ENCODE peak calls at places on chromosomes 3 and 15, in ten cellular contexts. W is cardiac muscle cell, G is stomach, S is esophagus squamous epithelium, T is psoas muscle, E is endothelial cell of umbilical vein, D is tibial nerve, J is sigmoid colon, Y is MM.1S, P is IMR-90. F is an unnamed sample.

GRCh38 chr3:69428657-69429255 is 42.9 kb upstream of the FRMD4B start:
- DNase-seq in W (no peak), G (no peak), S (no peak), T (no peak), E (no peak), D (no peak), J (no peak), Y (no peak), P (no peak), F (no peak)

GRCh38 chr3:71425491-71426071 is 157.9 kb downstream of the FOXP1 start:
- DNase-seq in W (no peak), G (no peak), S (no peak), T (no peak), E (no peak), D (no peak), J (no peak), Y (no peak), P (peak; percentile 92), F (peak; percentile 90)

GRCh38 chr15:72927451-72927850 is 124.8 kb upstream of the NEO1 start:
- DNase-seq in W (no peak), G (no peak), S (no peak), T (no peak), E (no peak), D (no peak), J (no peak), Y (no peak), P (no peak), F (no peak)

GRCh38 chr15:56187665-56188064 is 56.0 kb downstream of the RFX7 start:
- DNase-seq in W (no peak), G (no peak), S (no peak), T (no peak), E (no peak), D (no peak), J (no peak), Y (no peak), P (no peak), F (no peak)

GRCh38 chr3:58052373-58053273 is 44.4 kb downstream of the FLNB start:
- DNase-seq in W (no peak), G (peak; percentile 78), S (peak; percentile 4), T (peak; percentile 89), E (peak; percentile 98), D (peak; percentile 90), J (peak; percentile 94), Y (no peak), P (peak; percentile 99), F (peak; percentile 92)

GRCh38 chr15:59420986-59421618 is 16.9 kb upstream of the FAM81A start:
- DNase-seq in W (peak; percentile 71), G (no peak), S (no peak), T (no peak), E (peak; percentile 40), D (no peak), J (no peak), Y (no peak), P (peak; percentile 55), F (no peak)

GRCh38 chr15:26841941-26842340 is 24.9 kb upstream of the GABRA5 start:
- DNase-seq in W (no peak), G (no peak), S (no peak), T (no peak), E (no peak), D (no peak), J (no peak), Y (no peak), P (no peak), F (no peak)

GRCh38 chr15:35690698-35691116 is 144.7 kb upstream of the DPH6 start:
- DNase-seq in W (no peak), G (no peak), S (no peak), T (no peak), E (peak; percentile 97), D (peak; percentile 46), J (no peak), Y (no peak), P (peak; percentile 82), F (peak; percentile 64)

GRCh38 chr15:92917606-92918407 is 17.7 kb downstream of the CHD2 start:
- DNase-seq in W (peak; percentile 96), G (peak; percentile 99), S (peak; percentile 56), T (peak; percentile 92), E (peak; percentile 98), D (peak; percentile 100), J (peak; percentile 98), Y (peak; percentile 96), P (peak; percentile 93), F (no peak)

GRCh38 chr3:136305879-136306278 is 55.7 kb downstream of the PCCB start:
- DNase-seq in W (no peak), G (no peak), S (no peak), T (no peak), E (peak; percentile 61), D (no peak), J (no peak), Y (peak; percentile 57), P (peak; percentile 70), F (no peak)

GRCh38 chr15:90200534-90201139 is 493 bp upstream of the SEMA4B start:
- DNase-seq in W (no peak), G (no peak), S (no peak), T (no peak), E (no peak), D (no peak), J (no peak), Y (no peak), P (no peak), F (no peak)

GRCh38 chr3:69484507-69485393 is 98.9 kb upstream of the FRMD4B start:
- DNase-seq in W (peak; percentile 11), G (no peak), S (no peak), T (no peak), E (no peak), D (no peak), J (no peak), Y (no peak), P (no peak), F (no peak)

GRCh38 chr3:28891485-28891884 is 389.4 kb upstream of the RBMS3 start:
- DNase-seq in W (no peak), G (no peak), S (no peak), T (no peak), E (no peak), D (no peak), J (no peak), Y (peak; percentile 18), P (no peak), F (no peak)

GRCh38 chr3:106628407-106628806 is 748.8 kb upstream of the CCDC54 start:
- DNase-seq in W (no peak), G (no peak), S (no peak), T (no peak), E (peak; percentile 82), D (no peak), J (no peak), Y (no peak), P (peak; percentile 78), F (peak; percentile 9)

DNA sequence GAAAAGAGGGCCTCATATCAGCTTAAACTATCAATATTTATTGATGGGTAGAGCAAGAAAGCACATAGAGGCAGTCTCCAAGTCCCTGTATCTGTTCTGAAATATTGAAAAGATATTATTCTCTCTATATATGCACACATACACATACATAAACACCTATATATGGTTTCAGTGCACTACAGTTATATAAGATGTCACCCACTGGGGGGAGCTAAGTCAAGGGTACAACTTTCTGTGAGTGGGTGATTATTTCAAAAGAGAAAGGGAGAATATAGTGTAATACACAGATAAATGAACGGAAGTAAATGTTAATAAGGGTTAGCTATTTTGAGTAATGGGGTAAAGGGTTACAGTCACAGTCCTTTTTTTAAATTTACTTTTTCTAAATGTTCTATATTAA is 8.8 kb downstream of the SNTN start:
- DNase-seq in W (peak; percentile 9), G (no peak), S (no peak), T (no peak), E (no peak), D (no peak), J (no peak), Y (no peak), P (no peak), F (no peak)
- TF ChIP-seq CTCF in W (peak; percentile 32), G (no peak), S (no peak), T (no peak), E (no peak), D (no peak), J (no peak), Y (no peak), P (peak; percentile 36), F (peak; percentile 9)

GRCh38 chr15:52670087-52670486 is 9.1 kb downstream of the ATOSA start:
- DNase-seq in W (no peak), G (no peak), S (no peak), T (no peak), E (no peak), D (no peak), J (no peak), Y (no peak), P (no peak), F (no peak)
- H3K36me3 ChIP-seq in W (peaks cover 40% of the 10 kb centered on the region), G (peaks cover 45% of the 10 kb centered on the region), S (no peaks in the 10 kb centered on the region), T (peaks cover 100% of the 10 kb centered on the region), E (peaks cover 7% of the 10 kb centered on the region), D (peaks cover 83% of the 10 kb centered on the region), J (peaks cover 94% of the 10 kb centered on the region), Y (peaks cover 27% of the 10 kb centered on the region), P (peaks cover 9% of the 10 kb centered on the region), F (no peaks in the 10 kb centered on the region)

DNA sequence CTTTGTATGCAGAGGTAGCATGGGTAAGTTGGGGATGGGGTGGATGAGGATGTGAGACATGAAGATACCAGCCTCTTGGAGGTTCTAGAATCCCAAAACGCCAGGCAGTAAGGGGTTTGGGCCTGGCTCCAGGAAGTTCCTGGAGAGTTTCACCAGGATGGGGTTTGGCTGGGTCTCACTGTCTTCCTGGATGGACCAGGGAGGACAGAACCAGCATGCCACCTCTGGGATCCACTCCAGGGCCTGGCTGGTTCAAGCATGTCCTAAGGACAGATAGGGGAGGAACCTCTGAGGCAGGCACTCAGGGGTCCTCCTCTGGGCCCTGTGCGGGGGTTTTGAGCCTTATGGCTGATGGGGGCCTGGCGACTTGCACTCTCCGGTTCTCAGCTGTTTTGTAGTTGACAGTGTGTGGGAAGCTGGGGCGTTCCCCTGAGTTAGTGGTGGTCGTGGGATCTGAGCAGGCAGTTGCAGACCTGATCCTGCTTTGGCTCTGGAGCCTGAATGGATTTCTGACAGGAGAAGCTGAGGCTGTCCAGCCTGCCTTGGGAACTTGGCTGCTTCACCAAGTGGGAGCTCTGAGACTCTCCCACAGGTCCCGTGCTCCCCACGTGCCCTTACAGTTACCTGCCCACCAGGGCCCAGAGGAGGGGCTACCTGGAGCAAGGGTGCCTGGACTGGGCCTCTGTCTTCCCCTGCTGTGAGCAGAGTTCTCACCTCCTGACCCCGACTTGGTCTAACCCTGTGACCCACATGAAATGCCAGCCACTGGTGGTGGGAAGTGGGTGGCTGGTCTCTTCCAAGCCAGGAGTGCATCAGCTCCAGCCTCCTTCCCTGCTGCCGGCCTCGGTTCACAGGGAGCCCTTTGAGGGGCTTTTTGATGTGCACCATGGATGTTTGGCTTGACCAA is 128.4 kb downstream of the EEFSEC start:
- DNase-seq in W (no peak), G (no peak), S (no peak), T (no peak), E (no peak), D (no peak), J (no peak), Y (no peak), P (no peak), F (no peak)
- H3K4me3 ChIP-seq in W (no peak overlapping the region), G (no peak overlapping the region), S (no peak overlapping the region), T (no peak overlapping the region), E (no peak overlapping the region), D (no peak overlapping the region), J (no peak overlapping the region), Y (no peak overlapping the region), P (no peak overlapping the region), F (no peak overlapping the region)

DNA sequence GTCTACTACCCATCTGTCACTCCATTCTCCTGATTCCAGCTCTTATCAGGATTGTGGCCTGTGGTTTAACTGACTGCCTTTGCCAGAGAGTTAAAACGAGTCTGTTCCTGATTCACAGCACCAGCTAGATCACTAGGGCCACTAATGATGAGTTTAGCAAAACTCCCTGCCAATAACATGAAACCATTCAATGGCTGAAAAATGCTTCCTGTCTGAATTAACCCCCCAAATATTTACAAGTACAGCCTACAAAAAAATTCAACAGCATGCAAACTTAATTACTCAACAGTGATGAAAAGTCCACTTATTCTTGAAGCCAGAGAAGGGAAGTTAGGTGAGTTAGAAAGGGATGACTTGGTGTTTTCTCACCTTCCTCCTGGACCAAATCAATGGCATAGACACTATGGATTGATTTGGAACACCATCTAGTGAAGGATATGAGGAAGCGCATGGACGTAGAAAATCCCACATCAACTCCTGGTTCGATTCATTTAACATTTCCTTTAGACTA is 141.4 kb downstream of the TGFBR2 start:
- DNase-seq in W (peak; percentile 36), G (no peak), S (no peak), T (no peak), E (peak; percentile 69), D (peak; percentile 24), J (no peak), Y (no peak), P (peak; percentile 79), F (peak; percentile 9)
- TF ChIP-seq CTCF in W (peak; percentile 53), G (peak; percentile 35), S (no peak), T (peak; percentile 38), E (peak; percentile 57), D (peak; percentile 75), J (no peak), Y (no peak), P (peak; percentile 56), F (peak; percentile 62)

F was measured in kidney epithelial cell.